ENCODE peak calls at places on chromosome 11, in eight cellular contexts. J, I, D, V, N, B, X and M are unnamed samples.

GRCh38 chr11:61133956-61134662 is 27.1 kb downstream of the VPS37C start:
- DNase-seq in N (no peak), V (no peak), B (no peak), X (no peak), D (no peak), J (no peak), I (no peak), M (no peak)

GRCh38 chr11:80843266-80843974 is 1402.6 kb upstream of the TENM4 start:
- DNase-seq in J (no peak), N (no peak), B (no peak), V (no peak), I (no peak), D (no peak), X (no peak), M (peak; percentile 5)

GRCh38 chr11:108224908-108225786 is 2.3 kb downstream of the ATM start:
- DNase-seq in D (no peak), X (no peak), V (no peak), B (no peak), J (no peak), I (no peak), N (no peak), M (no peak)

GRCh38 chr11:77109236-77110019 is 6.8 kb downstream of the OMP start:
- DNase-seq in X (no peak), B (peak; percentile 33), V (no peak), I (no peak), N (no peak), D (no peak), J (no peak), M (no peak)

GRCh38 chr11:68308068-68308467 is 4.3 kb upstream of the LRP5 start:
- DNase-seq in V (no peak), X (no peak), I (no peak), J (peak; percentile 34), D (peak; percentile 27), B (no peak), N (no peak), M (no peak)

GRCh38 chr11:58880625-58881024 is 36.1 kb upstream of the GLYATL2 start:
- DNase-seq in B (no peak), V (no peak), X (no peak), J (no peak), I (no peak), D (no peak), N (no peak), M (no peak)

GRCh38 chr11:16966633-16967346 is 47.4 kb downstream of the PLEKHA7 start:
- DNase-seq in J (no peak), B (no peak), V (no peak), X (no peak), D (peak; percentile 66), I (no peak), N (no peak), M (no peak)

GRCh38 chr11:65639623-65640482 is 2.0 kb downstream of the SIPA1 start:
- DNase-seq in J (no peak), D (peak; percentile 56), B (no peak), V (no peak), I (no peak), X (no peak), N (no peak), M (peak; percentile 83)

GRCh38 chr11:575324-575995 is 810 bp upstream of the PHRF1 start:
- DNase-seq in B (no peak), J (peak; percentile 78), N (peak; percentile 24), V (no peak), X (no peak), D (no peak), I (no peak), M (no peak)

GRCh38 chr11:577611-577894 is 1.3 kb downstream of the PHRF1 start:
- DNase-seq in J (no peak), X (no peak), B (no peak), D (peak; percentile 20), V (no peak), I (no peak), N (no peak), M (no peak)

GRCh38 chr11:574632-575323 is 1.5 kb upstream of the PHRF1 start:
- DNase-seq in V (no peak), N (no peak), J (no peak), X (no peak), D (no peak), B (no peak), I (no peak), M (no peak)

GRCh38 chr11:576791-577610 is 731 bp downstream of the PHRF1 start:
- DNase-seq in X (no peak), V (no peak), J (no peak), B (no peak), D (peak; percentile 52), N (no peak), I (no peak), M (no peak)

GRCh38 chr11:575996-576756 is at the start of gene PHRF1:
- DNase-seq in V (peak; percentile 94), B (peak; percentile 89), X (no peak), N (peak; percentile 88), J (peak; percentile 95), D (peak; percentile 96), I (peak; percentile 87), M (peak; percentile 100)
- TF ChIP-seq CTCF in V (peak; percentile 13), B (no peak), X (no peak), N (no peak), J (no peak), D (no peak), I (no peak), M (no peak)

GRCh38 chr11:63508009-63508408 is 2.1 kb downstream of the LGALS12 start:
- DNase-seq in D (no peak), I (no peak), B (peak; percentile 24), N (peak; percentile 28), V (no peak), J (peak; percentile 77), X (no peak), M (no peak)

GRCh38 chr11:63508745-63509144 is 2.9 kb downstream of the LGALS12 start:
- DNase-seq in J (no peak), X (no peak), V (no peak), D (no peak), I (no peak), N (no peak), B (no peak), M (no peak)

GRCh38 chr11:63511349-63511748 is 5.5 kb downstream of the LGALS12 start:
- DNase-seq in V (no peak), N (no peak), I (no peak), B (no peak), D (no peak), X (no peak), J (no peak), M (no peak)

GRCh38 chr11:63512816-63513215 is 6.9 kb downstream of the LGALS12 start:
- DNase-seq in V (no peak), I (no peak), N (no peak), X (no peak), B (no peak), D (no peak), J (no peak), M (no peak)

DNA sequence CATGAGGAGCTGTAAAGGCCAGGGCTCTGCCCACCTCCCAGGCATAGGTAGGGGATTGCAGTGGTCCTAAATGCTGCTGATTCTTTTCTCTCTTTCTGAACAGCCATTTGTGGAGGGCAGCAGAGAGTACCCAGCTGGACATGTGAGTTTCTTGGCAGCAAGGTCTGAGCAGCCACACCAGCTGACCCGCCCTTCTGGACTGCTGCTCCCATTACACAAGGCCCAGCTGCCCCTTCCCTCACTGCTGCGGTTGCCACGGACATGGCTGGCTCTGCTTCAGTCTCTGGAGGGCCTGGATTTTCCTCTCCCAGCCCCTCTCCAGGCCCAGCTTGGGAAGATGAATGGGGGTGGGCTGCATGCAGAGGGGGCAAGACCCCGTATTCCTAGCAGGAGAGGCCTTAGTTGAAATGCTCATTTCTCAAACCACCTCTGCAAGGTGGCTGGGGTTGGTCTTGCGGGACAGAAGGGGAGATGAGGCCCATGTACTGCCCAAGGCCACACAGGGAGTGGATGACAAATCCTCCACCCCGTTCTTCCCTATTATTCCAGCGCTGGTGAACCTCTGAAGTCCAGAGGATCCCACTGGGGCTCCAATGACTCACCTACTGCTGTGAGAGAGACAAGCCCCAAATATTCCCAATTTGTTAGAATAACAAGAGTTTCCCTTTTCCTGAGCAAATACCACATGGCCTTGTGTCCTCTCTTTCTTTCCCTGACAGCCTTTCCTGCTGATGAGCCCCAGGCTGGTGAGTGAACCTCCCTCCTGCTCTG is 4.7 kb downstream of the LGALS12 start:
- DNase-seq in J (no peak), I (no peak), B (no peak), V (no peak), X (no peak), N (no peak), D (no peak), M (no peak)
- TF ChIP-seq CTCF in J (no peak), I (no peak), B (no peak), V (no peak), X (no peak), N (no peak), D (no peak), M (no peak)

GRCh38 chr11:45209904-45210699 is 63.7 kb downstream of the PRDM11 start:
- DNase-seq in N (no peak), D (peak; percentile 52), V (peak; percentile 78), I (no peak), J (no peak), X (no peak), B (no peak), M (peak; percentile 56)

GRCh38 chr11:45209000-45209399 is 62.6 kb downstream of the PRDM11 start:
- DNase-seq in I (no peak), V (no peak), B (no peak), X (no peak), D (no peak), N (no peak), J (no peak), M (no peak)

GRCh38 chr11:45209480-45209879 is 63.0 kb downstream of the PRDM11 start:
- DNase-seq in J (no peak), V (no peak), D (no peak), N (no peak), I (no peak), B (no peak), X (no peak), M (no peak)

GRCh38 chr11:45205978-45206377 is 59.5 kb downstream of the PRDM11 start:
- DNase-seq in B (no peak), X (no peak), J (no peak), D (no peak), N (no peak), I (no peak), V (no peak), M (no peak)

GRCh38 chr11:45208135-45208534 is 61.7 kb downstream of the PRDM11 start:
- DNase-seq in J (no peak), N (no peak), V (peak; percentile 36), D (no peak), X (no peak), B (no peak), I (no peak), M (no peak)
- TF ChIP-seq CTCF in J (no peak), N (no peak), V (no peak), D (no peak), X (no peak), B (no peak), I (no peak), M (no peak)

GRCh38 chr11:32428665-32429293 is 6.6 kb downstream of the WT1 start:
- DNase-seq in V (no peak), I (no peak), J (no peak), X (no peak), B (no peak), N (no peak), D (no peak), M (peak; percentile 32)

GRCh38 chr11:32431657-32432056 is 3.7 kb downstream of the WT1 start:
- DNase-seq in B (no peak), I (no peak), N (no peak), V (no peak), D (no peak), X (no peak), J (no peak), M (no peak)

GRCh38 chr11:32432565-32433248 is 2.6 kb downstream of the WT1 start:
- DNase-seq in V (no peak), B (no peak), X (no peak), J (no peak), D (no peak), N (no peak), I (no peak), M (peak; percentile 34)

GRCh38 chr11:32429477-32429876 is 5.9 kb downstream of the WT1 start:
- DNase-seq in I (no peak), N (no peak), V (no peak), J (no peak), B (no peak), D (no peak), X (no peak), M (peak; percentile 16)

DNA sequence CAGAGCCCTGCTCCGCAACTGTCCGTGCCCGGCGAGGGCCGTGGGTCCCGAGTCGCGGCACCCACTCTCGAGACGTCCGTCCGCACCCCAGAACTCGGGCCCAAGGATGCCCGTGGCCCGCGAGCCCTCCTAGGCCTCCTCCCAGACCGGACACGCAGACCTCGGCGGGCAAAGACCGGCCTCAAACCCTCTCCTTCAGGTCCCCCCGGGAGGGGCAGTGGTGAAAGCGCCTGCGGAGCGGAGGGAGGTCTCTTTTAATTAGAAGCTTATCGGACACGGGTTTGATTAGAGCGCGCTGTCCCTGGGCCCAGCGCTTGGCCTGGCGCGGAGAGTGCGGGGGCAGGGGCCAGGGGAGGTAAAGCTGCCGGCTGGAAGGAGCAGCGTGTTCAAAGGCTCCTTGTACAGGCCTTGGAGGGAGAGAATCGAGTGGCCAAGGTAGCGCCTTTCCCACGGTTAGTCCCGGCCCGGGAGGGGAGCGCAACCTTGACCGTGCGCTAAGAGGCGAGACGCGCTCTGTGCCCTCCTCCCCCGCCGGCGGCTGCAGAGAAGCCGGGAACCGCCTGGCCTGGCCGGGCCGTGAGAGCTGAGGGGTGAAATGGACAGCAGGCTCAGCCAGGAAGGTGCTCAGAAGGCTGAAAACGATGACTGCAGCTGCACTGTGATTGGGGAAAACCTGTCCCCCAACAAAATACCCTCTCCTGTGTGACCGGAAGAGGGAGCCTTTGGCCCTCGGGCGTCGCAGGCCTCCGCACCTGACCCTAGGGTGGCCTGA is 4.6 kb downstream of the WT1 start:
- DNase-seq in B (no peak), V (no peak), D (no peak), N (no peak), X (no peak), J (no peak), I (no peak), M (peak; percentile 57)
- TF ChIP-seq CTCF in B (peak; percentile 10), V (no peak), D (no peak), N (no peak), X (no peak), J (no peak), I (peak; percentile 40), M (no peak)